ENCODE peak calls at places on chromosomes 11 and 22, in seven cellular contexts. M, P, E, B, H, S and T are unnamed samples.

GRCh38 chr11:18727499-18728236 is 1.7 kb upstream of the IGSF22 start:
- DNase-seq in E (peak), B (no peak), P (no peak), S (peak), M (peak), H (peak), T (peak)

GRCh38 chr22:20745177-20745576 is 28.7 kb upstream of the SERPIND1 start:
- DNase-seq in S (no peak), P (no peak), H (no peak), E (no peak), M (no peak), B (no peak), T (no peak)

GRCh38 chr11:33507967-33508366 is 192.7 kb downstream of the C11orf91 start:
- DNase-seq in E (no peak), S (no peak), B (no peak), M (no peak), P (no peak), H (peak), T (no peak)

GRCh38 chr22:24440718-24441405 is 13.5 kb downstream of the ADORA2A start:
- DNase-seq in B (no peak), E (peak), H (no peak), S (no peak), M (no peak), P (no peak), T (no peak)

GRCh38 chr22:36853407-36854099 is 7.3 kb upstream of the NCF4 start:
- DNase-seq in M (peak), E (peak), S (peak), P (no peak), H (peak), B (peak), T (peak)

GRCh38 chr11:30487200-30487898 is 98.8 kb downstream of the MPPED2 start:
- DNase-seq in P (no peak), B (no peak), S (no peak), M (no peak), H (no peak), E (no peak), T (no peak)

GRCh38 chr11:59659981-59660380 is 8.9 kb downstream of the PATL1 start:
- DNase-seq in B (no peak), S (no peak), E (no peak), H (no peak), P (no peak), M (no peak), T (no peak)

GRCh38 chr11:129950319-129951034 is 52.2 kb downstream of the PRDM10 start:
- DNase-seq in M (no peak), P (no peak), B (no peak), E (no peak), S (no peak), H (no peak), T (no peak)

GRCh38 chr22:29816128-29816527 is 21.9 kb downstream of the ASCC2 start:
- DNase-seq in E (no peak), M (no peak), S (no peak), B (no peak), H (no peak), P (no peak), T (no peak)

GRCh38 chr11:64489831-64490441 is 101.1 kb upstream of the SLC22A12 start:
- DNase-seq in H (peak), S (peak), B (peak), P (no peak), M (no peak), E (peak), T (peak)

GRCh38 chr11:20363500-20364411 is at the start of gene HTATIP2:
- DNase-seq in S (peak), M (peak), H (no peak), E (no peak), P (no peak), B (no peak), T (peak)

GRCh38 chr11:43518407-43519165 is 159.9 kb downstream of the TTC17 start:
- DNase-seq in M (no peak), B (no peak), P (no peak), E (no peak), S (no peak), H (no peak), T (no peak)

GRCh38 chr22:30556388-30556787 is 9.8 kb upstream of the SEC14L6 start:
- DNase-seq in E (peak), B (no peak), S (no peak), M (no peak), P (no peak), H (no peak), T (no peak)

GRCh38 chr22:23054531-23055257 is 15.6 kb upstream of the GNAZ start:
- DNase-seq in B (no peak), E (no peak), S (peak), P (peak), H (no peak), M (no peak), T (no peak)

GRCh38 chr11:125175166-125175565 is 10.6 kb downstream of the PKNOX2 start:
- DNase-seq in P (no peak), M (no peak), H (no peak), E (no peak), B (no peak), S (no peak), T (no peak)

GRCh38 chr11:112024778-112025678 is at the start of gene DLAT:
- DNase-seq in P (peak), S (peak), M (peak), E (peak), B (peak), H (peak), T (peak)

GRCh38 chr22:28424427-28425080 is 255.1 kb downstream of the TTC28 start:
- DNase-seq in S (no peak), B (no peak), E (peak), P (no peak), M (no peak), H (peak), T (no peak)

GRCh38 chr11:107018902-107019493 is 722 bp upstream of the GUCY1A2 start:
- DNase-seq in M (peak), S (no peak), E (peak), B (no peak), H (peak), P (no peak), T (peak)

GRCh38 chr11:72085836-72086475 is 5.3 kb downstream of the LRRC51 start:
- DNase-seq in S (peak), M (no peak), H (no peak), E (no peak), B (no peak), P (no peak), T (no peak)

GRCh38 chr11:130522284-130522961 is 74.0 kb downstream of the ADAMTS15 start:
- DNase-seq in E (peak), P (no peak), M (no peak), H (peak), S (peak), B (no peak), T (no peak)

GRCh38 chr22:44181033-44181911 is 547 bp downstream of the PARVG start:
- DNase-seq in P (no peak), B (no peak), H (no peak), M (no peak), S (no peak), E (no peak), T (peak)

GRCh38 chr11:64290894-64291745 is at the start of gene KCNK4:
- DNase-seq in P (no peak), M (no peak), H (no peak), S (no peak), E (peak), B (no peak), T (no peak)

GRCh38 chr22:19442166-19442565 is 5.3 kb downstream of the C22orf39 start:
- DNase-seq in B (no peak), H (no peak), P (no peak), M (no peak), E (no peak), S (no peak), T (no peak)

GRCh38 chr11:32555885-32556284 is 27.7 kb upstream of the EIF3M start:
- DNase-seq in B (no peak), H (no peak), P (no peak), M (no peak), S (no peak), E (no peak), T (no peak)

GRCh38 chr11:122714021-122714420 is 58.5 kb downstream of the UBASH3B start:
- DNase-seq in E (no peak), S (no peak), B (no peak), P (no peak), M (peak), H (no peak), T (no peak)

GRCh38 chr11:111466615-111467014 is 45.6 kb downstream of the BTG4 start:
- DNase-seq in E (no peak), S (no peak), B (no peak), M (no peak), P (no peak), H (no peak), T (no peak)

GRCh38 chr11:47186076-47186936 is at the start of gene PACSIN3:
- DNase-seq in P (no peak), H (peak), S (peak), B (no peak), E (peak), M (peak), T (peak)

GRCh38 chr11:73374130-73374529 is 2.1 kb upstream of the RELT start:
- DNase-seq in B (no peak), M (no peak), P (no peak), E (no peak), S (no peak), H (no peak), T (no peak)

GRCh38 chr11:84780689-84781293 is 846.4 kb downstream of the DLG2 start:
- DNase-seq in H (peak), B (no peak), M (no peak), E (no peak), P (no peak), S (no peak), T (no peak)

GRCh38 chr11:72569966-72570892 is 104.0 kb downstream of the PDE2A start:
- DNase-seq in H (no peak), S (no peak), M (no peak), P (no peak), E (no peak), B (no peak), T (no peak)

GRCh38 chr11:1219836-1220810 is 2.7 kb upstream of the MUC5B start:
- DNase-seq in P (no peak), H (peak), S (no peak), B (no peak), E (peak), M (peak), T (no peak)

GRCh38 chr11:17898071-17898470 is 114.8 kb downstream of the SERGEF start:
- DNase-seq in S (no peak), P (no peak), M (no peak), E (no peak), H (no peak), B (no peak), T (no peak)

GRCh38 chr22:49417833-49418232 is 409.8 kb downstream of the BRD1 start:
- DNase-seq in P (no peak), H (no peak), S (no peak), E (no peak), M (no peak), B (no peak), T (no peak)

GRCh38 chr11:124917115-124917637 is 1.9 kb upstream of the HEPN1 start:
- DNase-seq in B (no peak), E (no peak), P (no peak), M (no peak), S (no peak), H (peak), T (no peak)

GRCh38 chr11:4826425-4826824 is 5.3 kb downstream of the OR51F2 start:
- DNase-seq in E (no peak), P (no peak), M (no peak), H (no peak), B (no peak), S (no peak), T (no peak)

GRCh38 chr11:67406969-67407699 is 3.3 kb downstream of the TBC1D10C start:
- DNase-seq in S (no peak), M (no peak), P (no peak), H (no peak), E (peak), B (no peak), T (no peak)

GRCh38 chr11:64227405-64227956 is 1.4 kb downstream of the NUDT22 start:
- DNase-seq in P (no peak), E (no peak), H (no peak), M (no peak), S (no peak), B (no peak), T (no peak)

GRCh38 chr22:37309221-37310074 is 27.1 kb downstream of the CYTH4 start:
- DNase-seq in M (peak), S (peak), H (no peak), E (peak), B (no peak), P (peak), T (peak)

GRCh38 chr11:134176284-134176683 is 47.5 kb downstream of the NCAPD3 start:
- DNase-seq in B (no peak), H (no peak), E (no peak), S (no peak), P (no peak), M (no peak), T (no peak)

GRCh38 chr11:134173296-134173695 is 50.5 kb downstream of the NCAPD3 start:
- DNase-seq in H (no peak), B (no peak), M (no peak), S (no peak), P (no peak), E (no peak), T (no peak)

GRCh38 chr11:134181707-134182106 is 42.1 kb downstream of the NCAPD3 start:
- DNase-seq in B (no peak), P (no peak), E (no peak), M (no peak), H (no peak), S (no peak), T (no peak)

GRCh38 chr11:134178275-134178674 is 45.5 kb downstream of the NCAPD3 start:
- DNase-seq in P (no peak), H (no peak), S (no peak), B (no peak), E (no peak), M (no peak), T (no peak)
- TF ChIP-seq TAF1 in P (no peak), H (no peak), S (no peak), B (no peak), E (no peak), M (no peak), T (no peak)

DNA sequence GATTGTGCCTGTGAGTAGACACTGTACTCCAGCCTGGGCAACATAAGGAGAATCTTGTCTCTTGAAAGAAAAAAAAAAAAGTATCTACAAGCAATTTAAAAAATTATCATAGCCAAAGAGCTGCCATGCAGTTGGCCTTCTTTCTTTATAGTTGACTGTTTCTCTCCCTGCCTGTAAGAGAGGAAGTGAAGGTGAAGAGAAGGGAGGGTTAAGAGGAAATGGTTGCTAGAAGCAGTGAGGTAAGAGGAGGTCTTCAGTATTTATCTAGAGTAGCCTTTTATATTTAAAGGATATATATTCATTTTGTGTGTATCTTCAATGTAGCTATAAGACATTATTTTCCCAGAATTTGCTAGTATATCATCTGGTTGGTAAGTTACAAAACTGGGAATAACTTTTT is 217.9 kb downstream of the TMEM135 start:
- DNase-seq in H (no peak), M (no peak), B (no peak), S (no peak), P (no peak), E (no peak), T (no peak)
- TF ChIP-seq TAF1 in H (no peak), M (no peak), B (no peak), S (no peak), P (no peak), E (no peak), T (no peak)

GRCh38 chr11:3001496-3001895 is 9.4 kb upstream of the NAP1L4 start:
- DNase-seq in E (peak), P (no peak), S (no peak), H (no peak), B (no peak), M (no peak), T (no peak)
- TF ChIP-seq TAF1 in E (no peak), P (no peak), S (no peak), H (no peak), B (no peak), M (no peak), T (no peak)

GRCh38 chr11:126823271-126823670 is 177.3 kb downstream of the KIRREL3 start:
- DNase-seq in B (no peak), H (no peak), S (no peak), M (no peak), P (no peak), E (no peak), T (no peak)
- TF ChIP-seq TAF1 in B (no peak), H (no peak), S (no peak), M (no peak), P (no peak), E (no peak), T (no peak)